ENCODE peak calls at places on chromosomes 5 and 9, in six cellular contexts. Z, F, L, P, V and C are unnamed samples.

GRCh38 chr5:134462761-134463160 is 51.1 kb upstream of the CDKN2AIPNL start:
- DNase-seq in F (no peak), L (peak), V (no peak), P (no peak), Z (no peak), C (no peak)

GRCh38 chr9:127923771-127924170 is 6.8 kb downstream of the PIP5KL1 start:
- DNase-seq in F (no peak), L (no peak), P (peak), Z (no peak), V (peak), C (peak)

GRCh38 chr5:69300537-69301203 is 31.9 kb downstream of the CCDC125 start:
- DNase-seq in L (no peak), V (no peak), F (peak), Z (no peak), P (peak), C (no peak)

GRCh38 chr5:9653811-9654210 is 23.7 kb upstream of the TAS2R1 start:
- DNase-seq in F (no peak), P (peak), V (peak), Z (no peak), L (no peak), C (peak)

GRCh38 chr9:133066181-133066983 is 4.6 kb downstream of the CEL start:
- DNase-seq in P (no peak), V (no peak), Z (no peak), F (no peak), L (no peak), C (no peak)

GRCh38 chr5:111225926-111226325 is 1.7 kb downstream of the CAMK4 start:
- DNase-seq in V (no peak), F (no peak), Z (no peak), L (no peak), P (no peak), C (no peak)

GRCh38 chr5:106292654-106293053 is 1378.1 kb downstream of the EFNA5 start:
- DNase-seq in L (no peak), F (no peak), P (no peak), Z (no peak), V (no peak), C (no peak)

GRCh38 chr9:87387351-87388055 is 110.2 kb upstream of the DAPK1 start:
- DNase-seq in Z (no peak), L (no peak), P (no peak), F (no peak), V (no peak), C (no peak)

GRCh38 chr5:175351126-175351525 is 92.9 kb downstream of the DRD1 start:
- DNase-seq in P (no peak), Z (no peak), V (no peak), L (no peak), F (no peak), C (no peak)

GRCh38 chr5:177022386-177023246 is at the start of gene ZNF346:
- DNase-seq in P (peak), F (peak), L (peak), V (peak), Z (peak), C (peak)

GRCh38 chr5:177327539-177328522 is 16.1 kb upstream of the MXD3 start:
- DNase-seq in V (peak), P (peak), Z (no peak), F (peak), L (no peak), C (peak)

GRCh38 chr9:31030741-31031202 is 1353.7 kb upstream of the ACO1 start:
- DNase-seq in V (peak), L (no peak), Z (peak), P (peak), F (no peak), C (peak)

GRCh38 chr5:67063055-67063454 is 133.5 kb downstream of the CD180 start:
- DNase-seq in V (no peak), P (peak), F (no peak), Z (no peak), L (no peak), C (no peak)

GRCh38 chr9:121765021-121765950 is 113.9 kb downstream of the DAB2IP start:
- DNase-seq in P (peak), V (peak), Z (no peak), L (no peak), F (no peak), C (no peak)

GRCh38 chr5:120091376-120091948 is 372.6 kb upstream of the PRR16 start:
- DNase-seq in P (no peak), Z (no peak), F (no peak), L (no peak), V (no peak), C (no peak)

GRCh38 chr5:172364773-172365172 is 81.2 kb upstream of the UBTD2 start:
- DNase-seq in L (no peak), V (no peak), Z (no peak), F (no peak), P (peak), C (no peak)

DNA sequence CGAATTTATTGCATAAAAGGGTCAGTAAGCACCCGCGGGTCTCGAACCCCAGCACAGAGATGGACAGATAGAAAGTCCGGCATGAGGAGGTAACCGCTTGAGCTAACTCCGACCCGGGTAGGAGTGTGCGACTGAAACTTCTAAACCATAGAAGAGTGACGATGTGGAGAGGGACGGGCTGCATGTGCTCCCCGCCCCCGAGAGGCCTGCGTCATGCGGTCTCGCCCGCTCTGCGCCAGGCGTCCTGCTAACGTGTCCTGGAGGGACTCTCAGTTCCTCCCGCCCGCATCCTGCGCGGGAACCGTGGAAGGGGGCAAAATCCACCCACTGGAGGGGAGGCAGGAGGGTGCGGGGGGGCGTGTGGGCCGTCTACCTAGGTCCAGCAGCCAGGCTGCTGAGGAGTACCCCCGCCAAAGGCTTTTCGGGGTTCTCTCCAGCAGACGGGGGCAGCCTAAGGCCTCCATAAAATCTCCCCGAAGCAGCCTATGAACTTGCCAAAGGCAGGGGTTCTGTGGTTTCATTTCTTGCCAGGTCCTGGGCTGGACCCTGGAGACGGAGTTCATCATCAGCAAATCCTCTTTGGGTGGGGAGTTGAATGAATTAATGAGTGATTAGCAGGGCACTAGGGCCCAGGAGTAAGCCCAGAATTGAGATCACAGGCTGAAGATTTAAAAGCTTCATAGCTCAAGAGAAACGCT is 51.8 kb downstream of the TGFBI start:
- DNase-seq in F (no peak), Z (peak), P (peak), V (peak), L (peak), C (peak)
- H3K4me3 ChIP-seq in F (no peak), Z (peak), P (peak), V (peak), L (peak), C (peak)

DNA sequence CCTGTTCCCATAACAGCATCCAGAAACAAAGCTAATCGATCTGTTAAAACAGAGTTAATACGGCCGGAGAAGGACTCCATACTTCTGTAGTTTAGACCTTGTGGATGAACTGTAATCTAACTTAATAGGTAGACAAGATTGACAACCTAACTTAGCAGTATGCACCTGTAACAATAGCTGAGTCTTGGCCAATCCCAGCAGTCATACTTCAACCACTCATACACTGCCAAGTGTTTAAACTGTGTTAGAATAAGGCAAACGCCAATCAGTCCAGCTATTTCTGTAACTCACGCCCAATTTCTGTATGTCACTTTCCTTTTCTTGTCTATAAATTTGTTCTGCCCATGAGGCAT is 33.7 kb upstream of the MACIR start:
- DNase-seq in L (no peak), Z (no peak), F (no peak), P (no peak), V (no peak), C (no peak)
- TF ChIP-seq CTCF in L (no peak), Z (no peak), F (no peak), P (no peak), V (no peak), C (no peak)

GRCh38 chr5:5141625-5142527 is 1.7 kb downstream of the ADAMTS16 start:
- DNase-seq in V (peak), P (peak), Z (no peak), L (no peak), F (no peak), C (peak)
- H3K4me3 ChIP-seq in V (no peak), P (no peak), Z (peak), L (no peak), F (no peak), C (no peak)

DNA sequence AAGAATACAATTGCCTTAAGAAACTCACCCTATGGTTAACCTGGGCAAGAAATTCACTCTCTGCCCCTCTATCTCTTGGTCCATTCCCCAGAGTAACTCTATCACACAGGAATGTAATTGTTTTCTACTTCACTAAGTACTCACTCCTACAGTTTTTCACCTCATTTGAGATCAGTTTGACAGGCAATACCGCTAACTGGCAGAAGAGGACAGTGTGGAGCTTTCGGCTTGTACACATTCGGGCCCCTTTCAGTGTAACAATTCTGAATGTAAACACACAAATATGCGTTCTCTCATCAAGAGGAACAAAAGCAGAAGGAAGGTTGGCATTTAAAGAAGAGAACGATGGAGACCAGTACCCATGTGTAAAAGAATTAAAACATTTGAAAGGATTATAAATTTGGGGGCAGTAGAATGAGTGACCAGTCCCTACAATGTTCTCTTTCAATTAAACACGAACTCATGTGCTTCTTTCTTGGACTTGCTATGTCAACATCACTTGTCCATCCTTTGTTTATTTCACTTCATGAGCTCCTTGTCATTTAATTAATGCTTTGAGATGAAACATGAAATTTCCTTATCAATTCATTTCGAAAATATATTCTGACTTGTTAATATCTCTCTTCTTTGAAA is 188.5 kb upstream of the GRAMD2B start:
- DNase-seq in Z (no peak), L (no peak), V (peak), P (peak), F (no peak), C (peak)
- TF ChIP-seq CTCF in Z (peak), L (no peak), V (peak), P (peak), F (peak), C (peak)

GRCh38 chr9:71663216-71663615 is 105.1 kb downstream of the CEMIP2 start:
- DNase-seq in F (no peak), V (no peak), L (no peak), P (peak), Z (peak), C (peak)
- H3K4me3 ChIP-seq in F (no peak), V (no peak), L (no peak), P (no peak), Z (peak), C (no peak)

DNA sequence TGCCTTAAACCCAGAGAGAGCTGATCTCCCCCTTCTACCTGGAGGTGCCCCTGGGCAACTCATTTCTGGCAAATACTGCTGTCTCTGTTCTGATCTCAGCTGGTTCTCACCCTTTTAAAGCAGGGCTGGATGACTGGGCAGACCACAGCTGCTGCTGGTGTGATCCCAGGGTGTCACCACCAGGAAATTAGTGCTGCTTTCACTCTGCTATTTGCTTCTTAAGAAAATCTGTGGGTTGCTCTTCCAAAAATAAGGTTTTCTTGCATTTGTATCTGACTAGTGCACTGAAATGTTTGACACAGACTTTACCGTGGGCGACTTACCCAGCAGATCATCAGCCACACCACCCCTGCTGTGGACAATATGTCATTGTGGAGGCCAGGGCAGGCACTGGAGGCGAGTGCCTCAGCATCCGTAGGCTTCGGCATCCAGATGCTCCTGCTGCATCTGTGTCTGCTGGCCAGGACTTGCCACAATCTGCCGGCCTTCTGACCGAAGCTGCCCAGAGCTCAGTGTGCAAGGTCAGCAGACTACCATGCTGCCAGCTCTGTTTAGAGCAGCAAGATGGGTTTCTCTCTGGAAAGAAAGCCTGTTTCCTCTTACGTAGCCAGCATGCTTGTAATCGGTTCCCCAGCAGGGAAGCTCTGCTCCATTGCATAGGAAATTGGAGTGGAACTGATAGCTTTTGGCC is 13.6 kb downstream of the ARHGAP26 start:
- DNase-seq in P (peak), L (peak), F (no peak), V (no peak), Z (no peak), C (peak)
- TF ChIP-seq CTCF in P (no peak), L (no peak), F (no peak), V (no peak), Z (no peak), C (peak)

GRCh38 chr9:92762781-92763708 is 1.6 kb downstream of the BICD2 start:
- DNase-seq in Z (no peak), F (no peak), L (no peak), V (no peak), P (no peak), C (no peak)

GRCh38 chr9:92761686-92762085 is 2.9 kb downstream of the BICD2 start:
- DNase-seq in V (no peak), P (no peak), Z (no peak), F (no peak), L (no peak), C (no peak)

GRCh38 chr9:92759990-92760893 is 4.4 kb downstream of the BICD2 start:
- DNase-seq in F (no peak), L (peak), Z (no peak), P (no peak), V (no peak), C (no peak)

GRCh38 chr9:92763721-92764380 is 782 bp downstream of the BICD2 start:
- DNase-seq in P (no peak), V (no peak), F (no peak), L (no peak), Z (no peak), C (no peak)

GRCh38 chr9:92762196-92762595 is 2.4 kb downstream of the BICD2 start:
- DNase-seq in P (no peak), Z (no peak), V (no peak), L (no peak), F (no peak), C (no peak)
- H3K4me3 ChIP-seq in P (no peak), Z (no peak), V (peak), L (peak), F (no peak), C (no peak)

GRCh38 chr5:150024241-150024984 is 23.9 kb downstream of the HMGXB3 start:
- DNase-seq in V (no peak), P (peak), Z (no peak), L (no peak), F (no peak), C (no peak)
- TF ChIP-seq CTCF in V (no peak), P (no peak), Z (no peak), L (no peak), F (no peak), C (peak)

GRCh38 chr5:36152324-36153298 is 700 bp downstream of the SKP2 start:
- DNase-seq in F (no peak), V (peak), L (no peak), P (peak), Z (no peak), C (no peak)

GRCh38 chr5:36151434-36152323 is at the start of the genes LMBRD2 and SKP2:
- DNase-seq in V (peak), L (peak), F (peak), Z (peak), P (peak), C (peak)

GRCh38 chr5:36153299-36153677 is 1.4 kb downstream of the SKP2 start:
- DNase-seq in V (no peak), Z (no peak), L (no peak), F (no peak), P (no peak), C (no peak)

GRCh38 chr5:36155291-36155690 is 3.4 kb downstream of the SKP2 start:
- DNase-seq in V (no peak), Z (no peak), P (no peak), L (no peak), F (no peak), C (no peak)

GRCh38 chr5:36153727-36154126 is 1.8 kb downstream of the SKP2 start:
- DNase-seq in P (no peak), F (peak), L (no peak), V (no peak), Z (no peak), C (no peak)
- H3K4me3 ChIP-seq in P (no peak), F (peak), L (no peak), V (peak), Z (no peak), C (peak)

DNA sequence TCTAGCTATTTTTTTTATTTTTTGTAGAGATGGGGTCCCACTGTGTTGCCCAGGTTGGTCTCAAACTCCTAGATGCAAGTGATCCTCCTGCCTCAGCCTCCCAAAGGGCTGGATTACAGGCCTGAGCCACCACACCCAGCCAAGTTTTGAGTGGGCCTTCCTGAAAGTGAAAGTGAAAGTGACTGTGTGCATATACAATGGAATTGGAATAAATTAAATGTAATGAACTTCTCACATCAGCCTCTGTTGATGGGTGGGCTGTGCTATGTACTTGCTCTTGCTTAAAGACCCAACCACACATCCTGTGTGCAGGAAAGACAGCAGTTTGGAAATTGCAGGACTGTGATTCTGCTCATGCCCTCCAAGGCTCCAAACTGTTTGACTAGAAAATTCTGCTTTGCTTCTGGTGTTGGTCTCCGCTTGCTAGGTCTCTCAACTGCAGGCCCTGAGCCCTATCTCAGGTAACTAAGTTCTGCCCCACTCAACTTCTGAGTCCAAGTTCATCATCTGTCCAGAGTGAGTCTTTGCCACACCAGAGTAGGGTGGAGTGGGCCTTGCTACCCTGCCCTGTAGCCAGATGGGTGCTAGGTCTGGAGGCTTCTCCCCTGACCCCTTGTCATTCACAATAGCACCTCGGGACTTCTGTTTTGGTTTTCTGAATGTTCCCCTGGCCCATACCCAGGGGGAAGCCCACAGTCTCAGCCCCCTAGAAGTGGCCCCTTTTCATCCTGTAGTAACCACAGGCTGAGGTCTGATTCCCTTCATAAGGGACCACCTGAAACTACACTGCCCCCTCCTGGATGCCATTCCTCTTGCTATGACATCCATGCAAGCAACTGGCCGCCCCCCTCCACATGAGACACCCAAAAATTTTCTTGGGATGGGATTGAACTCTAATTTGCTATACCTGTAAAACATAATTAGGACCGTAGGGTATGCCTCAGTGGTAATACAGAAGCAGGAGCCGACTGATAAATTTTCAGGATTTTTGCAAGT is 36.5 kb upstream of the RAD23B start:
- DNase-seq in F (no peak), Z (no peak), L (no peak), P (no peak), V (no peak), C (no peak)
- TF ChIP-seq CTCF in F (no peak), Z (peak), L (no peak), P (no peak), V (no peak), C (no peak)